ENCODE peak calls at places on chromosomes 1 and 21, in seven cellular contexts. B is A549, W is psoas muscle, F is hepatocyte, T is stomach, A is cardiac muscle cell, N is neural progenitor cell. I is an unnamed sample.

GRCh38 chr1:167638064-167638463 is 8.0 kb downstream of the RCSD1 start:
- DNase-seq in B (no peak), W (no peak), F (no peak), T (no peak), A (no peak), N (no peak), I (no peak)

GRCh38 chr21:34845521-34846213 is 176.9 kb downstream of the CLIC6 start:
- DNase-seq in B (no peak), W (no peak), F (peak; percentile 61), T (peak; percentile 82), A (peak; percentile 90), N (no peak), I (no peak)

GRCh38 chr1:170085089-170085488 is 10.6 kb upstream of the KIFAP3 start:
- DNase-seq in B (no peak), W (no peak), F (no peak), T (no peak), A (no peak), N (no peak), I (no peak)

GRCh38 chr1:147834189-147834588 is 68.4 kb upstream of the GJA8 start:
- DNase-seq in B (no peak), W (no peak), F (peak; percentile 32), T (no peak), A (no peak), N (no peak), I (no peak)

GRCh38 chr1:169113613-169114119 is 7.2 kb downstream of the ATP1B1 start:
- DNase-seq in B (peak; percentile 83), W (no peak), F (no peak), T (no peak), A (peak; percentile 84), N (no peak), I (no peak)

GRCh38 chr21:44050276-44050675 is 38.2 kb downstream of the TRAPPC10 start:
- DNase-seq in B (no peak), W (no peak), F (no peak), T (no peak), A (no peak), N (no peak), I (peak; percentile 35)

GRCh38 chr1:71921935-71922559 is 360.3 kb downstream of the NEGR1 start:
- DNase-seq in B (no peak), W (no peak), F (no peak), T (no peak), A (no peak), N (no peak), I (no peak)

GRCh38 chr21:21397464-21397863 is 399.3 kb downstream of the NCAM2 start:
- DNase-seq in B (no peak), W (no peak), F (no peak), T (no peak), A (no peak), N (no peak), I (no peak)

GRCh38 chr1:7279753-7280150 is 491.3 kb upstream of the VAMP3 start:
- DNase-seq in B (no peak), W (no peak), F (no peak), T (no peak), A (no peak), N (no peak), I (peak; percentile 45)

GRCh38 chr1:34144743-34145142 is 20.3 kb downstream of the CSMD2 start:
- DNase-seq in B (no peak), W (no peak), F (no peak), T (no peak), A (no peak), N (no peak), I (no peak)

GRCh38 chr1:154434346-154435075 is 29.4 kb downstream of the IL6R start:
- DNase-seq in B (no peak), W (peak; percentile 89), F (no peak), T (peak; percentile 81), A (peak; percentile 84), N (no peak), I (peak; percentile 97)

GRCh38 chr1:96075704-96076455 is 645.7 kb upstream of the PTBP2 start:
- DNase-seq in B (no peak), W (no peak), F (no peak), T (no peak), A (peak; percentile 11), N (no peak), I (no peak)

GRCh38 chr1:199545780-199546179 is 481.7 kb upstream of the NR5A2 start:
- DNase-seq in B (peak; percentile 3), W (no peak), F (peak; percentile 25), T (no peak), A (peak; percentile 1), N (peak; percentile 14), I (no peak)

GRCh38 chr1:186792870-186793581 is 35.7 kb upstream of the PLA2G4A start:
- DNase-seq in B (no peak), W (no peak), F (no peak), T (no peak), A (peak; percentile 36), N (no peak), I (no peak)

GRCh38 chr1:2248854-2249558 is 20.9 kb downstream of the SKI start:
- DNase-seq in B (no peak), W (no peak), F (no peak), T (no peak), A (no peak), N (no peak), I (no peak)

GRCh38 chr1:63662056-63662836 is 69.0 kb downstream of the PGM1 start:
- DNase-seq in B (peak; percentile 50), W (peak; percentile 76), F (no peak), T (peak; percentile 37), A (peak; percentile 83), N (no peak), I (no peak)

GRCh38 chr21:44965251-44966022 is 25.6 kb downstream of the SLX9 start:
- DNase-seq in B (no peak), W (peak; percentile 48), F (no peak), T (no peak), A (peak; percentile 62), N (no peak), I (no peak)

GRCh38 chr1:221159608-221160007 is 280.4 kb downstream of the HLX start:
- DNase-seq in B (no peak), W (no peak), F (no peak), T (no peak), A (no peak), N (no peak), I (no peak)

GRCh38 chr1:155324717-155325595 is 4.3 kb downstream of the RUSC1 start:
- DNase-seq in B (peak; percentile 88), W (peak; percentile 76), F (peak; percentile 86), T (peak; percentile 65), A (peak; percentile 44), N (peak; percentile 88), I (peak; percentile 83)

GRCh38 chr1:181768216-181768929 is 285.1 kb downstream of the CACNA1E start:
- DNase-seq in B (no peak), W (no peak), F (no peak), T (no peak), A (no peak), N (no peak), I (no peak)

GRCh38 chr1:161096514-161096913 is 1.6 kb upstream of the KLHDC9 start:
- DNase-seq in B (no peak), W (peak; percentile 77), F (no peak), T (no peak), A (peak; percentile 85), N (no peak), I (no peak)

GRCh38 chr1:161099090-161099802 is 1.1 kb downstream of the KLHDC9 start:
- DNase-seq in B (no peak), W (peak; percentile 42), F (no peak), T (no peak), A (no peak), N (no peak), I (no peak)

GRCh38 chr1:161096015-161096414 is 2.1 kb upstream of the KLHDC9 start:
- DNase-seq in B (no peak), W (peak; percentile 7), F (no peak), T (no peak), A (no peak), N (no peak), I (no peak)

GRCh38 chr1:161100534-161100933 is 2.4 kb downstream of the KLHDC9 start:
- DNase-seq in B (no peak), W (peak; percentile 36), F (no peak), T (no peak), A (no peak), N (no peak), I (no peak)

GRCh38 chr1:161098161-161099068 is at the start of gene KLHDC9:
- DNase-seq in B (peak; percentile 64), W (peak; percentile 87), F (peak; percentile 90), T (peak; percentile 85), A (peak; percentile 69), N (peak; percentile 97), I (no peak)
- TF ChIP-seq CTCF in B (no peak), W (no peak), F (no peak), T (no peak), A (peak; percentile 7), N (peak; percentile 35), I (no peak)

DNA sequence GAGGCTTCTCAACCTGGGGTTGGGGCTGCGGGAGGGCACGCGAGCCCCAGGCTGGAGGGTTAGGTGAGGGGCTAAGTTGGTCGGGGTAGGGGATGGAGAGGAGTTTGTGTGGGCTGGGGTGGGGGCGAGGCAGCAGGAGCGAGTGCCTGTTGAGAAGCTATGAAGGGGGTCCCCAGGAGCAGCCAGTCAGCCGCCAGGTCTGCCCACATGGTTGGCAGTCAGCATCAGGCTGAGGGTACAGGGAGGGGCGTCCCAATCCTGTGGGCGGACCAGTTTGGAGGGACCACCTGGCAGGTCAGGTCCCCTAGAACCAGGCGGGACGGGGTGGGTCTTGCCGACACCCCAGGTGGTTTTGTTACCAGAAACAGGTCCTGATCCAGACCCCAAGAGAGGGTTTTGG is 400 bp upstream of the TRIM17 start:
- DNase-seq in B (no peak), W (no peak), F (no peak), T (no peak), A (no peak), N (no peak), I (no peak)
- H3K4me3 ChIP-seq in B (no peak overlapping the region), W (no peak overlapping the region), F (no peak overlapping the region), T (no peak overlapping the region), A (peak overlapping the region; percentile 47), N (peak overlapping the region; percentile 58), I (peak overlapping the region; percentile 66)

DNA sequence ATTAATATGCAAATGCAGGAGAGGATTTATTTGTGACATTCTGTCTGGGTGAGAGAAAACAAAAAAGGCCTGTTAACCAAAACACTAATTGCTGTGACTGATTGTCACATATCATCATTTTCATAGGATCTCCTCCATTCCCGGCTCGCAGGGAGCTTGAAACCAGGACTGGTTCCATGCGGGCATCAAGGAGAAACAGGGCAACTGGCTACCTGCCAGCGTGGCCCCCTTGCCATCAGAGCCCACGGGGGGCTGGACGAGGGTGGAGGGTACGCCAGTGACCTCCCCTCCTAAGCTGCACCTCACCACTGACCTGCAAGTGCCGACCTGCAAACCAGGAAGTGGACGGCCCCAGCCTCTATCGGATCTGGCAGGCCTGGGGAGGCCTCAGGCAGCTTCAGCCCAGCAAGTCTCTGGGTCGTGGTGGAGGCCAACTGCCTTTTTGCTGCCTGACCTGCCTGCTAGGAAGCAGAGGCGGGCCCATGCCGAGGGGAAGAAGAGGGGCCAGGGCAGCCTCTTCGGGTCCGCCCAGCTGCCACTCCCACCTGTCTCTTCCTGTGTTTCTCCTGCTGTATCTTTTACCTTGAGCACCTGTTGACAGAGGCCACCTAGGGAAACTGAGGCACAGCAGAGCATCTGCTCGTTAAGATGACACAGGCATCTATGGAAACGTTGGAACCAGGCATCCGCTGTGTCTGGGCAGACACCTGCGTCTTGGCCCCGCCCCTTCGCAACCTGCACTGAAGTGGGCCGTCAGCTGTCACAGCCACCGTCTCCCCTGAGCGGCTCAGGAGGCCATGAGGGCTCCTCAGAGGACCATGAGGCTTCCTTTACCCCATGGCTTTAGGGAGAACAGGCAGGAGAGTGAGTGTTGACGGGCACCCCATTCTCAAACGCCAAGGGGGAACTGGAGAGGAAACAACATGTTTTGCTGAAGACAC is 74.8 kb downstream of the CASZ1 start:
- DNase-seq in B (no peak), W (no peak), F (no peak), T (peak; percentile 79), A (no peak), N (peak; percentile 46), I (no peak)
- TF ChIP-seq CTCF in B (no peak), W (no peak), F (no peak), T (no peak), A (no peak), N (no peak), I (no peak)

GRCh38 chr1:236175642-236176336 is 33.5 kb downstream of the GPR137B start:
- DNase-seq in B (no peak), W (no peak), F (no peak), T (no peak), A (no peak), N (no peak), I (no peak)
- H3K4me3 ChIP-seq in B (peak overlapping the region; percentile 22), W (no peak overlapping the region), F (no peak overlapping the region), T (no peak overlapping the region), A (no peak overlapping the region), N (no peak overlapping the region), I (no peak overlapping the region)